ENCODE peak calls at places on chromosomes 7 and 10, in four cellular contexts. O is HL-60, X is GM12878, E is K562. S is an unnamed sample.
A peak's percentile ranks its signal among the peaks of the same experiment; 100 is the strongest.

GRCh38 chr7:33773053-33773452 is 132.3 kb upstream of the BMPER start:
- DNase-seq in O (no peak), X (no peak), E (no peak), S (no peak)

GRCh38 chr7:3821473-3821872 is 520.4 kb downstream of the SDK1 start:
- DNase-seq in X (no peak), E (no peak), O (no peak), S (no peak)

GRCh38 chr7:55369427-55369826 is 4.3 kb downstream of the LANCL2 start:
- DNase-seq in E (no peak), X (no peak), O (no peak), S (no peak)

GRCh38 chr10:108072466-108072865 is 908.0 kb upstream of the SORCS1 start:
- DNase-seq in E (no peak), X (no peak), O (no peak), S (no peak)

GRCh38 chr10:7412482-7413251 is 1.8 kb upstream of the SFMBT2 start:
- DNase-seq in O (no peak), X (no peak), E (no peak), S (no peak)

GRCh38 chr7:39880556-39880955 is 69.5 kb upstream of the CDK13 start:
- DNase-seq in O (peak; percentile 6), E (no peak), X (no peak), S (no peak)

GRCh38 chr7:42227931-42228591 is 8.9 kb downstream of the GLI3 start:
- DNase-seq in E (no peak), O (no peak), X (no peak), S (no peak)

GRCh38 chr7:101555921-101556275 is 73.2 kb downstream of the MYL10 start:
- DNase-seq in E (no peak), O (no peak), X (no peak), S (no peak)

GRCh38 chr7:43758861-43759683 is 592 bp downstream of the BLVRA start:
- DNase-seq in X (no peak), O (no peak), E (peak; percentile 51), S (peak; percentile 46)

GRCh38 chr10:21144047-21144446 is 246.9 kb upstream of the NEBL start:
- DNase-seq in E (no peak), X (no peak), O (no peak), S (no peak)

GRCh38 chr10:79904671-79905321 is 44.1 kb downstream of the SFTPD start:
- DNase-seq in E (peak; percentile 17), O (peak; percentile 7), X (no peak), S (no peak)

GRCh38 chr7:130632111-130632510 is 36.4 kb downstream of the COPG2 start:
- DNase-seq in O (no peak), E (no peak), X (no peak), S (no peak)

GRCh38 chr10:80356563-80356999 is at the start of the genes DYDC1 and DYDC2:
- DNase-seq in O (peak; percentile 26), E (peak; percentile 36), X (no peak), S (peak; percentile 25)

GRCh38 chr7:98956937-98957336 is 78.6 kb downstream of the TRRAP start:
- DNase-seq in X (no peak), O (no peak), E (no peak), S (no peak)

GRCh38 chr7:80428161-80429054 is 83.5 kb downstream of the GNAT3 start:
- DNase-seq in E (no peak), X (no peak), O (no peak), S (peak; percentile 1)

GRCh38 chr10:114624941-114625780 is 32.9 kb downstream of the ABLIM1 start:
- DNase-seq in O (no peak), E (no peak), X (no peak), S (no peak)

GRCh38 chr10:6211341-6212265 is 8.9 kb downstream of the PFKFB3 start:
- DNase-seq in O (no peak), E (no peak), X (no peak), S (no peak)

GRCh38 chr7:117505238-117505637 is 25.4 kb downstream of the CFTR start:
- DNase-seq in O (no peak), E (no peak), X (no peak), S (no peak)

GRCh38 chr10:80503584-80504157 is 34.0 kb upstream of the SH2D4B start:
- DNase-seq in X (no peak), E (no peak), O (no peak), S (no peak)

GRCh38 chr7:110771717-110772116 is 319.2 kb upstream of the LRRN3 start:
- DNase-seq in X (no peak), E (no peak), O (no peak), S (no peak)

GRCh38 chr10:22363305-22363704 is 18.0 kb downstream of the SPAG6 start:
- DNase-seq in X (no peak), O (no peak), E (no peak), S (no peak)

GRCh38 chr10:129047001-129047400 is 420.0 kb upstream of the MGMT start:
- DNase-seq in E (no peak), X (no peak), O (no peak), S (no peak)

GRCh38 chr7:98930464-98930863 is 52.1 kb downstream of the TRRAP start:
- DNase-seq in X (peak; percentile 62), O (no peak), E (no peak), S (no peak)

GRCh38 chr10:9069136-9069535 is 1014.6 kb downstream of the GATA3 start:
- DNase-seq in O (no peak), X (no peak), E (no peak), S (no peak)
- TF ChIP-seq POLR2AphosphoS5 in O (no peak), X (no peak), E (no peak), S (no peak)

GRCh38 chr10:115711306-115711705 is 561.7 kb downstream of the GFRA1 start:
- DNase-seq in E (no peak), X (no peak), O (no peak), S (no peak)

GRCh38 chr10:115710136-115710535 is 562.9 kb downstream of the GFRA1 start:
- DNase-seq in O (no peak), X (no peak), E (no peak), S (no peak)

GRCh38 chr10:115706482-115707076 is 566.4 kb downstream of the GFRA1 start:
- DNase-seq in E (no peak), O (no peak), X (no peak), S (no peak)
- TF ChIP-seq SPI1 in E (no peak), O (no peak), X (no peak), S (no peak)

GRCh38 chr10:30702860-30703259 is 73.3 kb upstream of the LYZL2 start:
- DNase-seq in E (no peak), X (no peak), O (no peak), S (no peak)

GRCh38 chr10:30705086-30705624 is 75.6 kb upstream of the LYZL2 start:
- DNase-seq in X (peak; percentile 70), E (no peak), O (no peak), S (no peak)

GRCh38 chr10:30704016-30704600 is 74.6 kb upstream of the LYZL2 start:
- DNase-seq in O (no peak), E (no peak), X (no peak), S (no peak)

GRCh38 chr10:30697806-30698205 is 68.3 kb upstream of the LYZL2 start:
- DNase-seq in E (no peak), X (no peak), O (no peak), S (no peak)

GRCh38 chr10:30701471-30702173 is 72.1 kb upstream of the LYZL2 start:
- DNase-seq in O (no peak), E (no peak), X (peak; percentile 87), S (no peak)
- TF ChIP-seq POLR2AphosphoS5 in O (no peak), E (no peak), X (peak; percentile 81), S (peak; percentile 57)

DNA sequence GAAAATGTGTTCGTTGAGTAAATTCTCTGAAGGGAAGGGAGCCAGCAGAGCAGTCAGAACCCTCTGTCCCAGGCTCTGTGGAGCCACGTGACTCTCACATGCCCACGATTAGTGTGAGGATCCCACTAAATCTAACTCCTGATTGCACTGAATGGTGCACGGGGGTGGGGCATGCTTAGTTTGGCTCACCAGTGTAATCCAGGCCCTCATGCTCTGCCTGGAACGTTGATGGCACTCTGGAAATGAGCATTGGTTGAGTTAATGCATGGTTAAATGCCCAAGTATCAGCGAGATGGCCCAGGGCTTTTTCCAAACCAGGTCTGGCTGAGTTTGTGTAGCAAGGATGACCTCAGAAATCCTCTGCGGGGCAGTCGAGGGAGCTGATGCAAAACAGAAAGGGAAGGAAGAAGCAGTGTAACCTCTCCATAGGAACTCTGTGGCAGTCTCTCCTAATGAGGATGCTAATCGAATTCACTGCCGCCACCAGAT is 98.3 kb downstream of the C10orf105 start:
- DNase-seq in E (no peak), O (no peak), X (no peak), S (no peak)
- TF ChIP-seq SPI1 in E (no peak), O (no peak), X (no peak), S (no peak)

DNA sequence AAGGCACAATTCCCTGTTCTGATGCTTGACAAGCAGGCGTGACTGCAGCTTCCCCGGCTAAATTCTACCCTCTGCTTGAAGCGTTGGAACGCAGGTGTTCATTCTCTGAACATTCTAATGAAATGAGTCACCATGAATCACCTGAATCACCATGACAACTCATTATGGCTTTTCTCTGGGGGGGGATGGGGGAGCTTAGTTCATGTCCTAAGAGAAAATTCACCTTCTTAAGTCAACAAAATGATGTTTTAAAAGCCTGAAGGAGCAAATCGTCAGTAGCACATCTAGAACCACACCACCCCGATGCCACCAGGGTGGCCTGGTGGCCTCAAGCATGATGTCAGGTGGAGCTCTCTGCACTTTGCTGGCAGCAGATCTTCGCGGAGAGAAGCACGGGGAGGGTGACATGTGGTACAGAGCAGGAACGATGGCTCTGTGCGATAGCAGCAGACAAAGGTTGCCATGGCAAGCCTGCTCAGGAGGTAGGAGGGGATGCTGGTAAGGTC is 33.8 kb downstream of the DDC start:
- DNase-seq in O (no peak), E (no peak), X (no peak), S (no peak)
- TF ChIP-seq POLR2AphosphoS5 in O (no peak), E (no peak), X (no peak), S (no peak)

GRCh38 chr7:30929686-30930085 is 18.0 kb downstream of the AQP1 start:
- DNase-seq in O (no peak), E (peak; percentile 6), X (no peak), S (no peak)
- TF ChIP-seq SPI1 in O (no peak), E (no peak), X (no peak), S (no peak)

DNA sequence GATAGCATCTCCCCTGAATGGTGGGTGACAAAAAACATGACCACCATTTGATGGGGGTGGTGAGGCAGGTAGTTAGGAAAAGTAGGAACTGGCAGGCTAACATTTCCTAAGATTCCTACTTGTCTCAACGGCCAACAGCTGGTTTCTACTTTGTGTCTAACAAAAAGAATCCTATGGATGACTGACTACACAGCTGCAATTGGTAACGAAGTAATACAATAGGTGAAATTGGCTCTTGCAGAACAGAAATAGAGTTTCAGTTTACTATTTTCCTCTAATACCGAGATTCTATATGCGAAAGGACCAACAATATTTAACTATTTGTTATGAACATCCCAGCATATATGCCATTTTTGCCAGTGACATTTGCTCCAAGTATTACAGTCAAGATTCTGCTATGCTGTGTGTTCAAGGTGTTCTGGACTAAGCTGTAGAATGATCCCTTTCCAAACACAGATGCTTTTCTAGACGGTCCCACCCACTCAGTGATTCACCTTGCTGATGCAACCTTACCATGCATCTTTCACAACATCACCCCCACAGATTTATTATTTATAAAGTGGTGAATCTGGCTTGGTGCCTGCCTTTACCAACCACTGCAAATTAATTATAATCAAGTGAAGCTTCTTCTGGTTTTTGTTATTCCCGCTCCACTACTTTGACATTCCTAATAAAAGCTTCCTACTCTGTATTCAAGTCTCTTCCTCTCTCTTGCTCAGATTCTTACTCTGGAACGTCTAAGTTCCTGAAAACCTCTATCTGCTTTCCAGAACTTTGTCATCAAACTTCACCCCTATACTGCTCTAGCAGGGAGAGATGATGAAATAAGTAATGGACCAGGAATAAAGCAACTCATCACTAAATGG is 16.8 kb downstream of the BBIP1 start:
- DNase-seq in X (no peak), O (no peak), E (peak; percentile 16), S (no peak)
- TF ChIP-seq POLR2AphosphoS5 in X (peak; percentile 52), O (peak; percentile 1), E (no peak), S (peak; percentile 45)

GRCh38 chr7:86947956-86948355 is 111.5 kb downstream of the ELAPOR2 start:
- DNase-seq in X (no peak), E (no peak), O (no peak), S (no peak)
- TF ChIP-seq SPI1 in X (no peak), E (no peak), O (no peak), S (no peak)

GRCh38 chr10:86979977-86980448 is 11.7 kb downstream of the ADIRF start:
- DNase-seq in E (no peak), X (no peak), O (no peak), S (no peak)
- TF ChIP-seq POLR2AphosphoS5 in E (no peak), X (no peak), O (no peak), S (no peak)

S was measured in GM12891.